ENCODE peak calls at places on chromosomes 3 and 15, in five cellular contexts. One of them, this sample, is unnamed.

GRCh38 chr3:49906004-49906860 is 2.6 kb upstream of the MST1R start:
- DNase-seq in HL-60: peak
- DNase-seq in T-helper 2 cell: no peak
- DNase-seq in skeletal muscle cell: no peak
- DNase-seq in activated CD8-positive, alpha-beta memory T cell treated with anti-CD3 and anti-CD28 coated beads, Interleukin-2, amount 10 ng/mL, durations not matched to agents 7 days and 5 days: peak
- DNase-seq in this sample: no peak

GRCh38 chr3:107657971-107658370 is 135.2 kb downstream of the BBX start:
- DNase-seq in HL-60: no peak
- DNase-seq in T-helper 2 cell: no peak
- DNase-seq in skeletal muscle cell: peak
- DNase-seq in activated CD8-positive, alpha-beta memory T cell treated with anti-CD3 and anti-CD28 coated beads, Interleukin-2, amount 10 ng/mL, durations not matched to agents 7 days and 5 days: no peak
- DNase-seq in this sample: no peak

GRCh38 chr3:134309987-134310700 is 59.5 kb upstream of the RYK start:
- DNase-seq in HL-60: no peak
- DNase-seq in T-helper 2 cell: no peak
- DNase-seq in skeletal muscle cell: no peak
- DNase-seq in activated CD8-positive, alpha-beta memory T cell treated with anti-CD3 and anti-CD28 coated beads, Interleukin-2, amount 10 ng/mL, durations not matched to agents 7 days and 5 days: no peak
- DNase-seq in this sample: peak

GRCh38 chr3:183309276-183309675 is 56.2 kb downstream of the B3GNT5 start:
- DNase-seq in HL-60: no peak
- DNase-seq in T-helper 2 cell: no peak
- DNase-seq in skeletal muscle cell: no peak
- DNase-seq in activated CD8-positive, alpha-beta memory T cell treated with anti-CD3 and anti-CD28 coated beads, Interleukin-2, amount 10 ng/mL, durations not matched to agents 7 days and 5 days: no peak
- DNase-seq in this sample: peak

GRCh38 chr3:132695006-132695405 is 27.2 kb downstream of the NPHP3 start:
- DNase-seq in HL-60: no peak
- DNase-seq in T-helper 2 cell: no peak
- DNase-seq in skeletal muscle cell: no peak
- DNase-seq in activated CD8-positive, alpha-beta memory T cell treated with anti-CD3 and anti-CD28 coated beads, Interleukin-2, amount 10 ng/mL, durations not matched to agents 7 days and 5 days: no peak
- DNase-seq in this sample: no peak

GRCh38 chr3:94965867-94966471 is 903.1 kb downstream of the NSUN3 start:
- DNase-seq in HL-60: no peak
- DNase-seq in T-helper 2 cell: no peak
- DNase-seq in skeletal muscle cell: no peak
- DNase-seq in activated CD8-positive, alpha-beta memory T cell treated with anti-CD3 and anti-CD28 coated beads, Interleukin-2, amount 10 ng/mL, durations not matched to agents 7 days and 5 days: no peak
- DNase-seq in this sample: no peak

GRCh38 chr3:122515856-122516255 is 1.1 kb upstream of the KPNA1 start:
- DNase-seq in HL-60: no peak
- DNase-seq in T-helper 2 cell: no peak
- DNase-seq in skeletal muscle cell: no peak
- DNase-seq in activated CD8-positive, alpha-beta memory T cell treated with anti-CD3 and anti-CD28 coated beads, Interleukin-2, amount 10 ng/mL, durations not matched to agents 7 days and 5 days: no peak
- DNase-seq in this sample: peak

GRCh38 chr15:64911317-64912186 is at the start of gene ANKDD1A:
- DNase-seq in HL-60: no peak
- DNase-seq in T-helper 2 cell: no peak
- DNase-seq in skeletal muscle cell: no peak
- DNase-seq in activated CD8-positive, alpha-beta memory T cell treated with anti-CD3 and anti-CD28 coated beads, Interleukin-2, amount 10 ng/mL, durations not matched to agents 7 days and 5 days: peak
- DNase-seq in this sample: no peak

GRCh38 chr15:76533060-76533955 is 196.7 kb downstream of the ISL2 start:
- DNase-seq in HL-60: peak
- DNase-seq in T-helper 2 cell: no peak
- DNase-seq in skeletal muscle cell: no peak
- DNase-seq in activated CD8-positive, alpha-beta memory T cell treated with anti-CD3 and anti-CD28 coated beads, Interleukin-2, amount 10 ng/mL, durations not matched to agents 7 days and 5 days: no peak
- DNase-seq in this sample: no peak

GRCh38 chr15:61051570-61052031 is 177.5 kb downstream of the RORA start:
- DNase-seq in HL-60: no peak
- DNase-seq in T-helper 2 cell: no peak
- DNase-seq in skeletal muscle cell: peak
- DNase-seq in activated CD8-positive, alpha-beta memory T cell treated with anti-CD3 and anti-CD28 coated beads, Interleukin-2, amount 10 ng/mL, durations not matched to agents 7 days and 5 days: no peak
- DNase-seq in this sample: no peak

GRCh38 chr15:88657326-88658069 is 18.7 kb downstream of the ISG20 start:
- DNase-seq in HL-60: peak
- DNase-seq in T-helper 2 cell: no peak
- DNase-seq in skeletal muscle cell: no peak
- DNase-seq in activated CD8-positive, alpha-beta memory T cell treated with anti-CD3 and anti-CD28 coated beads, Interleukin-2, amount 10 ng/mL, durations not matched to agents 7 days and 5 days: peak
- DNase-seq in this sample: no peak

GRCh38 chr15:39573287-39573686 is 7.6 kb upstream of the THBS1 start:
- DNase-seq in HL-60: no peak
- DNase-seq in T-helper 2 cell: no peak
- DNase-seq in skeletal muscle cell: no peak
- DNase-seq in activated CD8-positive, alpha-beta memory T cell treated with anti-CD3 and anti-CD28 coated beads, Interleukin-2, amount 10 ng/mL, durations not matched to agents 7 days and 5 days: no peak
- DNase-seq in this sample: no peak

GRCh38 chr15:44603126-44603525 is 60.3 kb downstream of the SPG11 start:
- DNase-seq in HL-60: no peak
- DNase-seq in T-helper 2 cell: no peak
- DNase-seq in skeletal muscle cell: no peak
- DNase-seq in activated CD8-positive, alpha-beta memory T cell treated with anti-CD3 and anti-CD28 coated beads, Interleukin-2, amount 10 ng/mL, durations not matched to agents 7 days and 5 days: no peak
- DNase-seq in this sample: no peak

GRCh38 chr3:171459130-171459941 is 869 bp downstream of the TNIK start:
- DNase-seq in HL-60: no peak
- DNase-seq in T-helper 2 cell: peak
- DNase-seq in skeletal muscle cell: no peak
- DNase-seq in activated CD8-positive, alpha-beta memory T cell treated with anti-CD3 and anti-CD28 coated beads, Interleukin-2, amount 10 ng/mL, durations not matched to agents 7 days and 5 days: peak
- DNase-seq in this sample: peak

GRCh38 chr15:42286445-42287029 is 13.3 kb upstream of the TMEM87A start:
- DNase-seq in HL-60: peak
- DNase-seq in T-helper 2 cell: no peak
- DNase-seq in skeletal muscle cell: no peak
- DNase-seq in activated CD8-positive, alpha-beta memory T cell treated with anti-CD3 and anti-CD28 coated beads, Interleukin-2, amount 10 ng/mL, durations not matched to agents 7 days and 5 days: no peak
- DNase-seq in this sample: peak

GRCh38 chr3:53030864-53031445 is 14.9 kb downstream of the SFMBT1 start:
- DNase-seq in HL-60: no peak
- DNase-seq in T-helper 2 cell: no peak
- DNase-seq in skeletal muscle cell: no peak
- DNase-seq in activated CD8-positive, alpha-beta memory T cell treated with anti-CD3 and anti-CD28 coated beads, Interleukin-2, amount 10 ng/mL, durations not matched to agents 7 days and 5 days: peak
- DNase-seq in this sample: no peak

GRCh38 chr3:29758108-29759020 is 477.5 kb downstream of the RBMS3 start:
- DNase-seq in HL-60: no peak
- DNase-seq in T-helper 2 cell: no peak
- DNase-seq in skeletal muscle cell: peak
- DNase-seq in activated CD8-positive, alpha-beta memory T cell treated with anti-CD3 and anti-CD28 coated beads, Interleukin-2, amount 10 ng/mL, durations not matched to agents 7 days and 5 days: no peak
- DNase-seq in this sample: no peak

GRCh38 chr15:71791975-71792374 is 18.4 kb upstream of the NR2E3 start:
- DNase-seq in HL-60: no peak
- DNase-seq in T-helper 2 cell: no peak
- DNase-seq in skeletal muscle cell: no peak
- DNase-seq in activated CD8-positive, alpha-beta memory T cell treated with anti-CD3 and anti-CD28 coated beads, Interleukin-2, amount 10 ng/mL, durations not matched to agents 7 days and 5 days: no peak
- DNase-seq in this sample: no peak

GRCh38 chr3:191922570-191922969 is 461.6 kb downstream of the PYDC2 start:
- DNase-seq in HL-60: no peak
- DNase-seq in T-helper 2 cell: no peak
- DNase-seq in skeletal muscle cell: no peak
- DNase-seq in activated CD8-positive, alpha-beta memory T cell treated with anti-CD3 and anti-CD28 coated beads, Interleukin-2, amount 10 ng/mL, durations not matched to agents 7 days and 5 days: no peak
- DNase-seq in this sample: no peak

GRCh38 chr3:30188713-30189112 is 417.7 kb upstream of the TGFBR2 start:
- DNase-seq in HL-60: no peak
- DNase-seq in T-helper 2 cell: no peak
- DNase-seq in skeletal muscle cell: peak
- DNase-seq in activated CD8-positive, alpha-beta memory T cell treated with anti-CD3 and anti-CD28 coated beads, Interleukin-2, amount 10 ng/mL, durations not matched to agents 7 days and 5 days: no peak
- DNase-seq in this sample: no peak

GRCh38 chr3:120139140-120139539 is 44.9 kb upstream of the GSK3B start:
- DNase-seq in HL-60: no peak
- DNase-seq in T-helper 2 cell: no peak
- DNase-seq in skeletal muscle cell: no peak
- DNase-seq in activated CD8-positive, alpha-beta memory T cell treated with anti-CD3 and anti-CD28 coated beads, Interleukin-2, amount 10 ng/mL, durations not matched to agents 7 days and 5 days: no peak
- DNase-seq in this sample: no peak

GRCh38 chr3:112115161-112115739 is 17.8 kb downstream of the GCSAM start:
- DNase-seq in HL-60: no peak
- DNase-seq in T-helper 2 cell: no peak
- DNase-seq in skeletal muscle cell: no peak
- DNase-seq in activated CD8-positive, alpha-beta memory T cell treated with anti-CD3 and anti-CD28 coated beads, Interleukin-2, amount 10 ng/mL, durations not matched to agents 7 days and 5 days: no peak
- DNase-seq in this sample: no peak

GRCh38 chr3:23264413-23264812 is 61.3 kb downstream of the UBE2E2 start:
- DNase-seq in HL-60: no peak
- DNase-seq in T-helper 2 cell: no peak
- DNase-seq in skeletal muscle cell: peak
- DNase-seq in activated CD8-positive, alpha-beta memory T cell treated with anti-CD3 and anti-CD28 coated beads, Interleukin-2, amount 10 ng/mL, durations not matched to agents 7 days and 5 days: no peak
- DNase-seq in this sample: no peak

GRCh38 chr3:171788546-171789351 is 21.5 kb downstream of the PLD1 start:
- DNase-seq in HL-60: no peak
- DNase-seq in T-helper 2 cell: no peak
- DNase-seq in skeletal muscle cell: peak
- DNase-seq in activated CD8-positive, alpha-beta memory T cell treated with anti-CD3 and anti-CD28 coated beads, Interleukin-2, amount 10 ng/mL, durations not matched to agents 7 days and 5 days: no peak
- DNase-seq in this sample: no peak

GRCh38 chr15:85691350-85692240 is 103.1 kb downstream of the KLHL25 start:
- DNase-seq in HL-60: no peak
- DNase-seq in T-helper 2 cell: no peak
- DNase-seq in skeletal muscle cell: no peak
- DNase-seq in activated CD8-positive, alpha-beta memory T cell treated with anti-CD3 and anti-CD28 coated beads, Interleukin-2, amount 10 ng/mL, durations not matched to agents 7 days and 5 days: peak
- DNase-seq in this sample: no peak

GRCh38 chr3:45034612-45035252 is 8.6 kb downstream of the CLEC3B start:
- DNase-seq in HL-60: peak
- DNase-seq in T-helper 2 cell: no peak
- DNase-seq in skeletal muscle cell: no peak
- DNase-seq in activated CD8-positive, alpha-beta memory T cell treated with anti-CD3 and anti-CD28 coated beads, Interleukin-2, amount 10 ng/mL, durations not matched to agents 7 days and 5 days: peak
- DNase-seq in this sample: peak

GRCh38 chr3:40930131-40930538 is 269.2 kb upstream of the CTNNB1 start:
- DNase-seq in HL-60: no peak
- DNase-seq in T-helper 2 cell: no peak
- DNase-seq in skeletal muscle cell: no peak
- DNase-seq in activated CD8-positive, alpha-beta memory T cell treated with anti-CD3 and anti-CD28 coated beads, Interleukin-2, amount 10 ng/mL, durations not matched to agents 7 days and 5 days: no peak
- DNase-seq in this sample: peak

GRCh38 chr3:99686955-99687612 is 48.7 kb downstream of the COL8A1 start:
- DNase-seq in HL-60: peak
- DNase-seq in T-helper 2 cell: no peak
- DNase-seq in skeletal muscle cell: peak
- DNase-seq in activated CD8-positive, alpha-beta memory T cell treated with anti-CD3 and anti-CD28 coated beads, Interleukin-2, amount 10 ng/mL, durations not matched to agents 7 days and 5 days: peak
- DNase-seq in this sample: peak

GRCh38 chr15:90598053-90598577 is 68.4 kb downstream of the CRTC3 start:
- DNase-seq in HL-60: no peak
- DNase-seq in T-helper 2 cell: no peak
- DNase-seq in skeletal muscle cell: no peak
- DNase-seq in activated CD8-positive, alpha-beta memory T cell treated with anti-CD3 and anti-CD28 coated beads, Interleukin-2, amount 10 ng/mL, durations not matched to agents 7 days and 5 days: peak
- DNase-seq in this sample: peak

GRCh38 chr3:193396451-193397244 is 18.1 kb upstream of the ATP13A5 start:
- DNase-seq in HL-60: no peak
- DNase-seq in T-helper 2 cell: no peak
- DNase-seq in skeletal muscle cell: no peak
- DNase-seq in activated CD8-positive, alpha-beta memory T cell treated with anti-CD3 and anti-CD28 coated beads, Interleukin-2, amount 10 ng/mL, durations not matched to agents 7 days and 5 days: no peak
- DNase-seq in this sample: no peak

GRCh38 chr15:54088837-54089236 is 110.6 kb downstream of the UNC13C start:
- DNase-seq in HL-60: no peak
- DNase-seq in T-helper 2 cell: no peak
- DNase-seq in skeletal muscle cell: no peak
- DNase-seq in activated CD8-positive, alpha-beta memory T cell treated with anti-CD3 and anti-CD28 coated beads, Interleukin-2, amount 10 ng/mL, durations not matched to agents 7 days and 5 days: no peak
- DNase-seq in this sample: no peak

GRCh38 chr3:48215466-48215865 is 7.8 kb upstream of the CAMP start:
- DNase-seq in HL-60: no peak
- DNase-seq in T-helper 2 cell: no peak
- DNase-seq in skeletal muscle cell: peak
- DNase-seq in activated CD8-positive, alpha-beta memory T cell treated with anti-CD3 and anti-CD28 coated beads, Interleukin-2, amount 10 ng/mL, durations not matched to agents 7 days and 5 days: no peak
- DNase-seq in this sample: no peak

GRCh38 chr3:86930831-86931230 is 60.1 kb downstream of the VGLL3 start:
- DNase-seq in HL-60: no peak
- DNase-seq in T-helper 2 cell: no peak
- DNase-seq in skeletal muscle cell: no peak
- DNase-seq in activated CD8-positive, alpha-beta memory T cell treated with anti-CD3 and anti-CD28 coated beads, Interleukin-2, amount 10 ng/mL, durations not matched to agents 7 days and 5 days: no peak
- DNase-seq in this sample: no peak

GRCh38 chr3:139016430-139017048 is 4.2 kb downstream of the PRR23B start:
- DNase-seq in HL-60: no peak
- DNase-seq in T-helper 2 cell: no peak
- DNase-seq in skeletal muscle cell: no peak
- DNase-seq in activated CD8-positive, alpha-beta memory T cell treated with anti-CD3 and anti-CD28 coated beads, Interleukin-2, amount 10 ng/mL, durations not matched to agents 7 days and 5 days: no peak
- DNase-seq in this sample: no peak

GRCh38 chr15:31265090-31265870 is 61.4 kb upstream of the KLF13 start:
- DNase-seq in HL-60: no peak
- DNase-seq in T-helper 2 cell: no peak
- DNase-seq in skeletal muscle cell: no peak
- DNase-seq in activated CD8-positive, alpha-beta memory T cell treated with anti-CD3 and anti-CD28 coated beads, Interleukin-2, amount 10 ng/mL, durations not matched to agents 7 days and 5 days: peak
- DNase-seq in this sample: peak

GRCh38 chr15:79248183-79248582 is 34.3 kb upstream of the ANKRD34C start:
- DNase-seq in HL-60: no peak
- DNase-seq in T-helper 2 cell: no peak
- DNase-seq in skeletal muscle cell: no peak
- DNase-seq in activated CD8-positive, alpha-beta memory T cell treated with anti-CD3 and anti-CD28 coated beads, Interleukin-2, amount 10 ng/mL, durations not matched to agents 7 days and 5 days: no peak
- DNase-seq in this sample: no peak

GRCh38 chr3:194572131-194572789 is 61.0 kb downstream of the TMEM44 start:
- DNase-seq in HL-60: no peak
- DNase-seq in T-helper 2 cell: no peak
- DNase-seq in skeletal muscle cell: peak
- DNase-seq in activated CD8-positive, alpha-beta memory T cell treated with anti-CD3 and anti-CD28 coated beads, Interleukin-2, amount 10 ng/mL, durations not matched to agents 7 days and 5 days: no peak
- DNase-seq in this sample: no peak

GRCh38 chr15:96393209-96393513 is 62.7 kb downstream of the NR2F2 start:
- DNase-seq in HL-60: no peak
- DNase-seq in T-helper 2 cell: no peak
- DNase-seq in skeletal muscle cell: no peak
- DNase-seq in activated CD8-positive, alpha-beta memory T cell treated with anti-CD3 and anti-CD28 coated beads, Interleukin-2, amount 10 ng/mL, durations not matched to agents 7 days and 5 days: no peak
- DNase-seq in this sample: no peak

GRCh38 chr15:71411538-71412482 is 296.5 kb downstream of the THSD4 start:
- DNase-seq in HL-60: no peak
- DNase-seq in T-helper 2 cell: no peak
- DNase-seq in skeletal muscle cell: peak
- DNase-seq in activated CD8-positive, alpha-beta memory T cell treated with anti-CD3 and anti-CD28 coated beads, Interleukin-2, amount 10 ng/mL, durations not matched to agents 7 days and 5 days: no peak
- DNase-seq in this sample: no peak